ENCODE peak calls at places on chromosomes 12 and 14, in six cellular contexts. C, O, G, B, W and T are unnamed samples.

GRCh38 chr14:96587823-96588385 is 85.7 kb downstream of the PAPOLA start:
- DNase-seq in B (no peak), O (no peak), G (no peak), W (no peak), C (no peak), T (no peak)

GRCh38 chr14:106556665-106557289 is 1030.4 kb downstream of the TMEM121 start:
- DNase-seq in C (peak; percentile 58), O (no peak), G (no peak), B (no peak), W (peak; percentile 27), T (peak; percentile 51)

GRCh38 chr14:35617500-35617899 is 83.5 kb downstream of the INSM2 start:
- DNase-seq in B (no peak), W (no peak), C (no peak), O (no peak), G (no peak), T (no peak)

GRCh38 chr14:50775357-50775756 is 55.6 kb downstream of the NIN start:
- DNase-seq in B (peak; percentile 53), C (no peak), O (no peak), G (no peak), W (no peak), T (no peak)

GRCh38 chr14:93185333-93185688 is 194 bp downstream of the LYSET start:
- DNase-seq in B (no peak), C (no peak), G (no peak), W (no peak), O (no peak), T (no peak)

GRCh38 chr12:40525054-40525453 is 167.2 kb upstream of the CNTN1 start:
- DNase-seq in B (no peak), G (no peak), O (no peak), C (no peak), W (no peak), T (no peak)

GRCh38 chr12:49893753-49894752 is 9.6 kb downstream of the FAIM2 start:
- DNase-seq in G (peak; percentile 42), B (peak; percentile 62), W (no peak), O (no peak), C (peak; percentile 19), T (peak; percentile 65)

GRCh38 chr14:78278464-78278863 is 108.3 kb downstream of the NRXN3 start:
- DNase-seq in C (no peak), G (no peak), O (no peak), B (no peak), W (no peak), T (no peak)

GRCh38 chr12:106106129-106106566 is 32.6 kb downstream of the NUAK1 start:
- DNase-seq in B (no peak), W (no peak), O (no peak), C (no peak), G (no peak), T (no peak)

GRCh38 chr12:64522316-64522715 is 70.4 kb downstream of the TBK1 start:
- DNase-seq in W (no peak), G (no peak), O (no peak), B (no peak), C (no peak), T (peak; percentile 94)

GRCh38 chr14:48805315-48805714 is 780.9 kb downstream of the RPS29 start:
- DNase-seq in G (no peak), B (no peak), W (peak; percentile 15), C (no peak), O (no peak), T (no peak)

GRCh38 chr12:57190037-57190436 is 26.6 kb upstream of the NXPH4 start:
- DNase-seq in B (peak; percentile 29), G (no peak), W (no peak), O (no peak), C (no peak), T (no peak)

GRCh38 chr14:100591453-100592371 is 4.5 kb upstream of the BEGAIN start:
- DNase-seq in W (no peak), C (no peak), B (no peak), G (no peak), O (no peak), T (no peak)

GRCh38 chr12:51818567-51819300 is 29.8 kb downstream of the FIGNL2 start:
- DNase-seq in O (no peak), C (no peak), G (no peak), B (no peak), W (no peak), T (no peak)

GRCh38 chr12:111764120-111764821 is 2.5 kb upstream of the ALDH2 start:
- DNase-seq in G (no peak), C (no peak), B (no peak), O (peak; percentile 77), W (no peak), T (no peak)

GRCh38 chr12:103766028-103766427 is 75.0 kb downstream of the NT5DC3 start:
- DNase-seq in W (no peak), B (no peak), G (no peak), C (no peak), O (no peak), T (no peak)

GRCh38 chr12:103771466-103771865 is 69.6 kb downstream of the NT5DC3 start:
- DNase-seq in B (peak; percentile 46), C (peak; percentile 51), O (no peak), G (peak; percentile 59), W (peak; percentile 42), T (peak; percentile 52)

GRCh38 chr12:103772367-103773108 is 68.5 kb downstream of the NT5DC3 start:
- DNase-seq in O (no peak), G (no peak), B (no peak), C (no peak), W (no peak), T (no peak)

GRCh38 chr12:103768467-103769123 is 72.4 kb downstream of the NT5DC3 start:
- DNase-seq in B (no peak), W (no peak), G (no peak), O (no peak), C (no peak), T (peak; percentile 55)

DNA sequence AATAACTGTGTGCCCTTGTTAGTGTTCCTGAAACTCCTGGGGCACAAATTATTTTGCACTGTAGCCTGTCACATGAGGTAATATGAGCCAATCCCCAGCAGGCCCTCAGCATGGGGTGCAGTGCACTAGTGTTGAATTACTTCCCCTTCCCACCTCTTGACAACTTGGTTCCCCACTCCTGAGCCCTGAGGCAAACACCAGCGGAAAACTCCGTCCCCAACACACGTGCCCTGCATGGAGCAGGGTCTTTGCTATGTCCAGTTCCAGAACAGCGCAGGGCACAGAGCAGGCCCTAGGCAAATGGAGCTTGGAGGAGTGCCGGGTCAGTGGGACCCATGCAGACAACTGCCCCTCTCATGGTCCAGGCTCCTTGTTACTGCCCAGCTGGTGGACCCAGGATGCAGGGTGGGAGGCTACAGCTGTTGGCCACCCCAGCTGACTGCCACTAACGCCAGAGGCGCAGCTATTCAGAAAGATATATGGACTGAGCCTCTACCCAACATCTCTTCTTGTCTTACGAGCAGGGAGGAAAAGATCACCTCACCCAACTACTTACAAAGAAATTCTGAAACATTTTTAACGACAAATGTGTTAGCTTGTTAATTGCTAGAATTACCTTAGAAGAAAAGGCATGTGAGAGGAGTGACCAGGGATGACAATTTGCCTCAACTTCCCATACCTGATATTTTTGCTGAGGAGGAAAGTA is 71.6 kb downstream of the NT5DC3 start:
- DNase-seq in C (no peak), B (no peak), O (no peak), G (no peak), W (no peak), T (peak; percentile 63)
- H3K4me3 ChIP-seq in C (no peak overlapping the region), B (no peak overlapping the region), O (no peak overlapping the region), G (no peak overlapping the region), W (no peak overlapping the region), T (no peak overlapping the region)

GRCh38 chr12:46676797-46677520 is 148.8 kb downstream of the SLC38A4 start:
- DNase-seq in W (no peak), G (no peak), O (no peak), B (no peak), C (no peak), T (no peak)

GRCh38 chr12:46674818-46675217 is 151.0 kb downstream of the SLC38A4 start:
- DNase-seq in C (no peak), G (no peak), O (no peak), W (no peak), B (no peak), T (no peak)

GRCh38 chr12:46674126-46674525 is 151.7 kb downstream of the SLC38A4 start:
- DNase-seq in W (no peak), G (no peak), O (no peak), C (no peak), B (no peak), T (no peak)

GRCh38 chr12:46676396-46676795 is 149.4 kb downstream of the SLC38A4 start:
- DNase-seq in W (no peak), G (no peak), B (no peak), O (no peak), C (no peak), T (no peak)

DNA sequence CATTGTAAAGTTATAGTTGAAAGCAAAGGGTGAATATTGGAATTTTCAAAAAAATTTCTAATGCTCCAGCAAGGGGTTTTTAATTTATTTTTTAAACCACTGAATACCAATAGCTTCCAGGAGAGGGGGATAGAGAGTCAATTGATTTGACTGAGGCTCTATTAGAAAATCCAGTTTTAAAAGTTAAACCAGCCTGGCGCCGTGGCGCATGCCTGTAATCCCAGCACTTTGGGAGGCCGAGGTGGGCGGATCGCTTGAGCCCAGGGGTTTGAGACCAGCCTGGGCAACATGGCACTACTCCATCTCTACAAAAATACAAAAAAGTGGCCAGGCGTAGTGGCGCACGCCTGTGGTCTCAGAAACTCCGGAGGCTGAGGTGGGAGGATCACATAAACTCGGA is 150.1 kb downstream of the SLC38A4 start:
- DNase-seq in O (no peak), G (no peak), B (peak; percentile 54), C (peak; percentile 46), W (peak; percentile 30), T (peak; percentile 45)
- TF ChIP-seq MYC in O (no peak), G (no peak), B (no peak), C (no peak), W (no peak), T (no peak)

GRCh38 chr14:24273422-24273998 is 2.1 kb upstream of the RABGGTA start:
- DNase-seq in O (no peak), B (no peak), C (no peak), G (peak; percentile 32), W (peak; percentile 60), T (peak; percentile 28)
- TF ChIP-seq CTCF in O (peak; percentile 26), B (no peak), C (peak; percentile 25), G (no peak), W (peak; percentile 41), T (peak; percentile 1)

GRCh38 chr12:124420041-124420765 is 125.3 kb downstream of the RFLNA start:
- DNase-seq in G (no peak), W (no peak), B (no peak), C (no peak), O (no peak), T (no peak)

GRCh38 chr12:124422570-124423523 is 128.0 kb downstream of the RFLNA start:
- DNase-seq in C (peak; percentile 90), W (peak; percentile 58), G (peak; percentile 98), O (no peak), B (peak; percentile 90), T (no peak)

GRCh38 chr12:124420972-124421674 is 126.2 kb downstream of the RFLNA start:
- DNase-seq in B (no peak), G (no peak), W (no peak), O (no peak), C (no peak), T (no peak)

GRCh38 chr12:124423683-124424515 is 129.0 kb downstream of the RFLNA start:
- DNase-seq in W (no peak), C (no peak), B (no peak), G (no peak), O (no peak), T (no peak)

DNA sequence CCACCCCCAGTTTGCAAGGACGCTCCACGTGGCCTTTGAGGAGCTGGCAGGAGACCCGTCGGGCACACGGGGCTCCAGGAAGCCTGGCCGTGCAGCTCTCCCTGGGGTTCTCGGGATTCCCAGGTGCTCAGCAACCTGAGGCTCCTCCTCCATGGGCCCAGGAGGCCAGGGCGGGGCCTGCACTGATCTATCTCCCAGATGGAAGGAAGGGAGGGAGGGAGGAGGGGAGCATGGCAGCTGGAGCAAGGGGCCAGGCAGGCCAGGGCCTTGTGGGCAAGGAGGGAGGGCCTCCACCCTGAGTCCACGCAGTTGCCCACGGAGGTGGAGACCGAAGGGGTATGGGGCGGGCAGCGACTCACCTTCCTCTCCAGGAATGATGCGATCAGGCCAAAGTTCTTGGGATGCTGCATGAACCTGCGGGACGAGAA is 127.3 kb downstream of the RFLNA start:
- DNase-seq in O (no peak), G (peak; percentile 78), B (no peak), C (peak; percentile 54), W (no peak), T (no peak)
- H3K4me3 ChIP-seq in O (no peak overlapping the region), G (peak overlapping the region; percentile 46), B (no peak overlapping the region), C (no peak overlapping the region), W (no peak overlapping the region), T (no peak overlapping the region)